ENCODE peak calls at places on chromosomes 6 and 20, in six cellular contexts. W is activated T-cell treated with anti-CD3 and anti-CD28 coated beads, Interleukin-2, amount 50 U/mL, for 72 hours; L is D341Med; X is skeletal muscle cell; S is GM13977; K is HEK293T. P is an unnamed sample.
A peak's percentile ranks its signal among the peaks of the same experiment; 100 is the strongest.

GRCh38 chr6:170178561-170179477 is 112.1 kb downstream of the DLL1 start:
- DNase-seq in X (no peak), W (no peak), K (no peak), L (peak; percentile 18), S (peak; percentile 31), P (peak; percentile 5)

GRCh38 chr6:140062042-140063041 is 687.9 kb upstream of the CITED2 start:
- DNase-seq in S (no peak), K (no peak), L (no peak), W (no peak), X (peak; percentile 92), P (peak; percentile 98)

GRCh38 chr6:20349225-20349624 is 52.5 kb upstream of the E2F3 start:
- DNase-seq in X (no peak), W (no peak), L (no peak), S (no peak), K (no peak), P (no peak)

GRCh38 chr20:60652615-60653014 is 599.4 kb upstream of the CDH4 start:
- DNase-seq in W (no peak), L (no peak), X (no peak), S (no peak), K (no peak), P (no peak)

GRCh38 chr6:79215233-79215824 is 19.2 kb downstream of the HMGN3 start:
- DNase-seq in L (no peak), X (no peak), K (no peak), S (no peak), W (no peak), P (no peak)

GRCh38 chr20:53786445-53787267 is 193.0 kb upstream of the ZNF217 start:
- DNase-seq in W (no peak), X (no peak), S (no peak), K (no peak), L (no peak), P (no peak)

GRCh38 chr6:133553652-133554051 is 312.5 kb downstream of the EYA4 start:
- DNase-seq in X (no peak), W (peak; percentile 25), K (peak; percentile 64), S (peak; percentile 23), L (peak; percentile 40), P (peak; percentile 25)

GRCh38 chr20:58374906-58375760 is 13.9 kb upstream of the VAPB start:
- DNase-seq in X (peak; percentile 15), S (no peak), K (no peak), L (no peak), W (no peak), P (no peak)

GRCh38 chr6:90463359-90463758 is 123.5 kb downstream of the MAP3K7 start:
- DNase-seq in S (no peak), K (no peak), W (peak; percentile 66), L (no peak), X (no peak), P (no peak)

GRCh38 chr6:21383499-21384085 is 210.0 kb upstream of the SOX4 start:
- DNase-seq in S (no peak), K (no peak), X (no peak), L (no peak), W (no peak), P (no peak)

GRCh38 chr6:142853244-142854180 is 91.5 kb downstream of the HIVEP2 start:
- DNase-seq in W (no peak), K (no peak), L (no peak), X (no peak), S (no peak), P (no peak)

GRCh38 chr20:21613512-21613911 is 92.0 kb upstream of the PAX1 start:
- DNase-seq in K (no peak), S (no peak), L (peak; percentile 42), W (no peak), X (no peak), P (no peak)

GRCh38 chr6:7215140-7215539 is 97.9 kb downstream of the SSR1 start:
- DNase-seq in L (no peak), S (no peak), W (no peak), K (no peak), X (no peak), P (no peak)

GRCh38 chr6:167832497-167833395 is 6.0 kb downstream of the AFDN start:
- DNase-seq in L (no peak), K (no peak), S (no peak), X (no peak), W (no peak), P (no peak)

GRCh38 chr20:45361794-45362193 is 1.2 kb upstream of the SYS1 start:
- DNase-seq in S (no peak), X (no peak), L (no peak), W (no peak), K (no peak), P (no peak)

GRCh38 chr6:53347250-53347920 is 1.4 kb downstream of the ELOVL5 start:
- DNase-seq in X (no peak), S (peak; percentile 34), W (no peak), L (no peak), K (no peak), P (no peak)

P was measured in AG09309.